ENCODE peak calls at places on chromosomes 5 and 9, in four cellular contexts. One of them, this sample, is unnamed.

GRCh38 chr9:79969383-79969782 is 397.6 kb downstream of the TLE4 start:
- DNase-seq in mesendoderm: no peak
- DNase-seq in H9: no peak
- DNase-seq in H1: no peak
- DNase-seq in this sample: no peak

GRCh38 chr9:100499460-100499859 is 26.5 kb downstream of the TMEFF1 start:
- DNase-seq in mesendoderm: no peak
- DNase-seq in H9: no peak
- DNase-seq in H1: no peak
- DNase-seq in this sample: no peak

GRCh38 chr5:113031132-113031531 is 54.5 kb downstream of the DCP2 start:
- DNase-seq in mesendoderm: peak; percentile 39
- DNase-seq in H9: no peak
- DNase-seq in H1: no peak
- DNase-seq in this sample: no peak

GRCh38 chr5:150303070-150303595 is 428 bp upstream of the ARSI start:
- DNase-seq in mesendoderm: peak; percentile 61
- DNase-seq in H9: peak; percentile 59
- DNase-seq in H1: no peak
- DNase-seq in this sample: peak; percentile 77

GRCh38 chr5:62942384-62942783 is 363.8 kb downstream of the LRRC70 start:
- DNase-seq in mesendoderm: no peak
- DNase-seq in H9: no peak
- DNase-seq in H1: no peak
- DNase-seq in this sample: no peak

GRCh38 chr9:31119882-31120481 is 1264.5 kb upstream of the ACO1 start:
- DNase-seq in mesendoderm: peak; percentile 60
- DNase-seq in H9: peak; percentile 31
- DNase-seq in H1: no peak
- DNase-seq in this sample: no peak

GRCh38 chr5:36876965-36877666 is 547 bp downstream of the NIPBL start:
- DNase-seq in mesendoderm: peak; percentile 82
- DNase-seq in H9: peak; percentile 55
- DNase-seq in H1: peak; percentile 76
- DNase-seq in this sample: peak; percentile 56

GRCh38 chr5:76273491-76273890 is 129.6 kb upstream of the IQGAP2 start:
- DNase-seq in mesendoderm: no peak
- DNase-seq in H9: no peak
- DNase-seq in H1: no peak
- DNase-seq in this sample: no peak

GRCh38 chr9:32706004-32706749 is 70.7 kb upstream of the TAF1L start:
- DNase-seq in mesendoderm: peak; percentile 78
- DNase-seq in H9: no peak
- DNase-seq in H1: no peak
- DNase-seq in this sample: peak; percentile 15

GRCh38 chr5:175479125-175479881 is 943 bp downstream of the SFXN1 start:
- DNase-seq in mesendoderm: no peak
- DNase-seq in H9: no peak
- DNase-seq in H1: no peak
- DNase-seq in this sample: no peak

GRCh38 chr9:5949103-5949699 is 58.5 kb downstream of the MLANA start:
- DNase-seq in mesendoderm: peak; percentile 27
- DNase-seq in H9: no peak
- DNase-seq in H1: no peak
- DNase-seq in this sample: peak; percentile 10

GRCh38 chr9:12613071-12613470 is 80.1 kb upstream of the TYRP1 start:
- DNase-seq in mesendoderm: no peak
- DNase-seq in H9: no peak
- DNase-seq in H1: no peak
- DNase-seq in this sample: no peak

GRCh38 chr5:154302181-154302580 is 111.6 kb downstream of the GALNT10 start:
- DNase-seq in mesendoderm: no peak
- DNase-seq in H9: no peak
- DNase-seq in H1: peak; percentile 38
- DNase-seq in this sample: no peak

GRCh38 chr9:88236531-88237453 is 98.5 kb upstream of the SPATA31C2 start:
- DNase-seq in mesendoderm: no peak
- DNase-seq in H9: no peak
- DNase-seq in H1: no peak
- DNase-seq in this sample: peak; percentile 19

GRCh38 chr9:82332018-82332773 is 343.6 kb downstream of the SPATA31D1 start:
- DNase-seq in mesendoderm: no peak
- DNase-seq in H9: no peak
- DNase-seq in H1: no peak
- DNase-seq in this sample: peak; percentile 85

GRCh38 chr5:65799857-65800256 is 77.9 kb downstream of the NLN start:
- DNase-seq in mesendoderm: no peak
- DNase-seq in H9: no peak
- DNase-seq in H1: no peak
- DNase-seq in this sample: no peak

GRCh38 chr5:74767579-74767913 is 497 bp downstream of the NSA2 start:
- DNase-seq in mesendoderm: peak; percentile 53
- DNase-seq in H9: no peak
- DNase-seq in H1: no peak
- DNase-seq in this sample: peak; percentile 42

GRCh38 chr9:84393266-84393905 is 52.8 kb upstream of the SLC28A3 start:
- DNase-seq in mesendoderm: no peak
- DNase-seq in H9: no peak
- DNase-seq in H1: no peak
- DNase-seq in this sample: no peak

GRCh38 chr5:80034962-80035821 is at the start of gene THBS4:
- DNase-seq in mesendoderm: peak; percentile 10
- DNase-seq in H9: peak; percentile 52
- DNase-seq in H1: peak; percentile 77
- DNase-seq in this sample: no peak

GRCh38 chr5:1670342-1670741 is 129.3 kb downstream of the MRPL36 start:
- DNase-seq in mesendoderm: no peak
- DNase-seq in H9: no peak
- DNase-seq in H1: no peak
- DNase-seq in this sample: peak; percentile 4

GRCh38 chr9:2725126-2725525 is 7.8 kb downstream of the KCNV2 start:
- DNase-seq in mesendoderm: peak; percentile 58
- DNase-seq in H9: no peak
- DNase-seq in H1: no peak
- DNase-seq in this sample: no peak

GRCh38 chr9:122320346-122320995 is 50.4 kb upstream of the PTGS1 start:
- DNase-seq in mesendoderm: no peak
- DNase-seq in H9: no peak
- DNase-seq in H1: no peak
- DNase-seq in this sample: no peak

GRCh38 chr9:132055756-132056155 is 23.9 kb downstream of the MED27 start:
- DNase-seq in mesendoderm: no peak
- DNase-seq in H9: no peak
- DNase-seq in H1: no peak
- DNase-seq in this sample: no peak

GRCh38 chr5:58890265-58890664 is 307.4 kb downstream of the RAB3C start:
- DNase-seq in mesendoderm: no peak
- DNase-seq in H9: no peak
- DNase-seq in H1: no peak
- DNase-seq in this sample: no peak

GRCh38 chr5:140595538-140595937 is 30.9 kb downstream of the SLC35A4 start:
- DNase-seq in mesendoderm: no peak
- DNase-seq in H9: no peak
- DNase-seq in H1: no peak
- DNase-seq in this sample: no peak

DNA sequence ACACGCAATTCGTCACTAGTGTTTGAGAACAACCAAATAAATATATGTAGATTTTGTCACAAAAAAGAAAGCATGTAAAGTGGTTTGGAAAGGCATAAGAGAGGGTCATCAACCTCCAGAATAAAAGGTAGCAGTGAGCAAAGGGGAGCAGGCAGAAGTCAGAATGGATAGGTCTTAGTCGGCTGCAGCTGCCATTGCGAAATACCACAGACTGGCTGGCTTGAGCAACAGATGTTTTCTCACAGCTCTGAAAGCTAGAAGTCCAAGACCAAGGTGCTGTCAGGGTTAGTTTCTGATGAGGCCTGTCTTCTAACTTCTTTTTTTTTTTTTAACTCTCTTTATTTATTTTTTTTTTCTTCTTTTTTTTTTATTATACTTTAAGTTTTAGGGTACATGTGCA is 208.1 kb upstream of the PIK3R1 start:
- DNase-seq in mesendoderm: no peak
- DNase-seq in H9: no peak
- DNase-seq in H1: no peak
- DNase-seq in this sample: peak; percentile 78
- H3K4me2 ChIP-seq in mesendoderm: no peak overlapping the region
- H3K4me2 ChIP-seq in H9: no peak overlapping the region
- H3K4me2 ChIP-seq in H1: no peak overlapping the region
- H3K4me2 ChIP-seq in this sample: no peak overlapping the region

GRCh38 chr5:172864161-172864560 is 30.1 kb downstream of the ERGIC1 start:
- DNase-seq in mesendoderm: no peak
- DNase-seq in H9: no peak
- DNase-seq in H1: no peak
- DNase-seq in this sample: no peak
- H3K56ac ChIP-seq in mesendoderm: no peak overlapping the region
- H3K56ac ChIP-seq in H9: no peak overlapping the region
- H3K56ac ChIP-seq in H1: no peak overlapping the region
- H3K56ac ChIP-seq in this sample: no peak overlapping the region

GRCh38 chr9:111016046-111017026 is 21.9 kb downstream of the LPAR1 start:
- DNase-seq in mesendoderm: no peak
- DNase-seq in H9: no peak
- DNase-seq in H1: no peak
- DNase-seq in this sample: peak; percentile 76
- H3K4me2 ChIP-seq in mesendoderm: no peak overlapping the region
- H3K4me2 ChIP-seq in H9: no peak overlapping the region
- H3K4me2 ChIP-seq in H1: no peak overlapping the region
- H3K4me2 ChIP-seq in this sample: peak overlapping the region; percentile 52

DNA sequence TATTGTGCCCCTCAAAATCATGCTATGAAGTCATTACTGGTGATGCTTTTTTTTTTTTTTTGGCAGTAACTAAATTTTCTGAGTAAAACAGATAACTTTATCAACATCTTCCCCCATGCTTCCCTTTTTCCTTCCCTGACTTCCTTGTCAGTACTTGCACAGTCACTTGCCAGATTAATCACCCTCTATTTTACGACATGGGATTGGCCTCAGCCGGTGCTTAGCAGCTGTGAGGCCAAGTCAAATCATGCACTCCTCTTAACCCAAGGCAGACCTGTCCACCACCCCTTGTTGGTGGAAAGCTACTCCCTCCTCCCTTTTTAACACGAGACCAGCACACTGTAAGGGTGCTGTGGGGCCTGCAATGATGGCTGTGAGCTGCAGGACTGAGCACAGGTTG is 118.0 kb upstream of the OTULINL start:
- DNase-seq in mesendoderm: no peak
- DNase-seq in H9: no peak
- DNase-seq in H1: no peak
- DNase-seq in this sample: peak; percentile 75
- H3K56ac ChIP-seq in mesendoderm: no peak overlapping the region
- H3K56ac ChIP-seq in H9: no peak overlapping the region
- H3K56ac ChIP-seq in H1: no peak overlapping the region
- H3K56ac ChIP-seq in this sample: no peak overlapping the region

DNA sequence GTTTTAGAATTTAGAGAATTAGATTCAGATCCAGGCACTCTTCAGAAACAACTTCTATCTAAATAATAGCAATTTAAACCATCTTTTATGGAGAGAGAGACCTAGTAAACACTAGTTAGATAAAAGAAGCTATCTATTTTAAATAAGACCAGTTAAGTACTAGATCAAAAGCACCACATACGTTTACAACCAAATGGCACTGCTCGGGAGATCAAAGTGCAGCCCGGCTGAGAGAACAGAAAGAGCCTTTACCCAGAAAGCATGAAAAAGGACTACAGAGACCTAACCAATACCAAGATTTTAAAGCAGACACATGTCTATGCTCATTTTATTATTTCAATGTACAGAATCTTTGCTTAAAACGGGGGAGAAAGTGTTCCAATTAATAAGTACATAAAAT is 30.8 kb downstream of the LIX1 start:
- DNase-seq in mesendoderm: no peak
- DNase-seq in H9: no peak
- DNase-seq in H1: no peak
- DNase-seq in this sample: no peak
- H3K4me2 ChIP-seq in mesendoderm: no peak overlapping the region
- H3K4me2 ChIP-seq in H9: no peak overlapping the region
- H3K4me2 ChIP-seq in H1: no peak overlapping the region
- H3K4me2 ChIP-seq in this sample: no peak overlapping the region

GRCh38 chr9:36971935-36972488 is 62.1 kb downstream of the PAX5 start:
- DNase-seq in mesendoderm: no peak
- DNase-seq in H9: no peak
- DNase-seq in H1: peak; percentile 39
- DNase-seq in this sample: no peak
- H3K56ac ChIP-seq in mesendoderm: no peak overlapping the region
- H3K56ac ChIP-seq in H9: no peak overlapping the region
- H3K56ac ChIP-seq in H1: no peak overlapping the region
- H3K56ac ChIP-seq in this sample: no peak overlapping the region